ENCODE peak calls at places on chromosomes 13 and 19, in nine cellular contexts. One of them, this sample, is unnamed. For H3K4me1, the result is how much of the 10 kb centered on the place peaks cover.

GRCh38 chr13:64154514-64154913 is 2738.9 kb upstream of the PCDH20 start:
- DNase-seq in CD4-positive, CD25-positive, alpha-beta regulatory T cell: no peak
- DNase-seq in Caco-2: peak
- DNase-seq in psoas muscle: no peak
- DNase-seq in cardiac muscle cell: peak
- DNase-seq in thoracic aorta: no peak
- DNase-seq in neural progenitor cell: no peak
- DNase-seq in fibroblast of lung: peak
- DNase-seq in tibial nerve: no peak
- DNase-seq in this sample: no peak

GRCh38 chr19:51887522-51888498 is at the start of gene ZNF577:
- DNase-seq in cardiac muscle cell: peak
- DNase-seq in Caco-2: peak
- DNase-seq in neural progenitor cell: peak
- DNase-seq in psoas muscle: peak
- DNase-seq in CD4-positive, CD25-positive, alpha-beta regulatory T cell: peak
- DNase-seq in tibial nerve: peak
- DNase-seq in fibroblast of lung: peak
- DNase-seq in thoracic aorta: peak
- DNase-seq in this sample: no peak

GRCh38 chr13:98103531-98103930 is 39.4 kb upstream of the FARP1 start:
- DNase-seq in thoracic aorta: no peak
- DNase-seq in neural progenitor cell: no peak
- DNase-seq in tibial nerve: no peak
- DNase-seq in psoas muscle: no peak
- DNase-seq in fibroblast of lung: peak
- DNase-seq in Caco-2: no peak
- DNase-seq in cardiac muscle cell: no peak
- DNase-seq in CD4-positive, CD25-positive, alpha-beta regulatory T cell: no peak
- DNase-seq in this sample: no peak

GRCh38 chr13:21683034-21683733 is 12.3 kb downstream of the FGF9 start:
- DNase-seq in thoracic aorta: no peak
- DNase-seq in fibroblast of lung: peak
- DNase-seq in CD4-positive, CD25-positive, alpha-beta regulatory T cell: no peak
- DNase-seq in psoas muscle: peak
- DNase-seq in neural progenitor cell: no peak
- DNase-seq in cardiac muscle cell: no peak
- DNase-seq in Caco-2: no peak
- DNase-seq in tibial nerve: no peak
- DNase-seq in this sample: no peak

GRCh38 chr19:41699231-41699967 is 9.0 kb upstream of the CEACAM5 start:
- DNase-seq in cardiac muscle cell: no peak
- DNase-seq in fibroblast of lung: no peak
- DNase-seq in Caco-2: peak
- DNase-seq in tibial nerve: no peak
- DNase-seq in neural progenitor cell: no peak
- DNase-seq in thoracic aorta: no peak
- DNase-seq in psoas muscle: no peak
- DNase-seq in CD4-positive, CD25-positive, alpha-beta regulatory T cell: no peak
- DNase-seq in this sample: no peak

GRCh38 chr13:53240316-53240715 is 211.7 kb downstream of the OLFM4 start:
- DNase-seq in cardiac muscle cell: no peak
- DNase-seq in neural progenitor cell: no peak
- DNase-seq in fibroblast of lung: no peak
- DNase-seq in thoracic aorta: no peak
- DNase-seq in psoas muscle: no peak
- DNase-seq in tibial nerve: no peak
- DNase-seq in CD4-positive, CD25-positive, alpha-beta regulatory T cell: no peak
- DNase-seq in Caco-2: no peak
- DNase-seq in this sample: no peak

GRCh38 chr13:71879129-71879535 is 12.1 kb upstream of the DACH1 start:
- DNase-seq in fibroblast of lung: peak
- DNase-seq in neural progenitor cell: peak
- DNase-seq in cardiac muscle cell: peak
- DNase-seq in Caco-2: peak
- DNase-seq in psoas muscle: no peak
- DNase-seq in tibial nerve: no peak
- DNase-seq in thoracic aorta: no peak
- DNase-seq in CD4-positive, CD25-positive, alpha-beta regulatory T cell: no peak
- DNase-seq in this sample: no peak

GRCh38 chr19:35841961-35842595 is 10.2 kb downstream of the NPHS1 start:
- DNase-seq in thoracic aorta: no peak
- DNase-seq in psoas muscle: no peak
- DNase-seq in fibroblast of lung: no peak
- DNase-seq in cardiac muscle cell: no peak
- DNase-seq in tibial nerve: no peak
- DNase-seq in Caco-2: no peak
- DNase-seq in neural progenitor cell: no peak
- DNase-seq in CD4-positive, CD25-positive, alpha-beta regulatory T cell: no peak
- DNase-seq in this sample: no peak

GRCh38 chr13:75222031-75222430 is 259.9 kb downstream of the TBC1D4 start:
- DNase-seq in neural progenitor cell: no peak
- DNase-seq in CD4-positive, CD25-positive, alpha-beta regulatory T cell: no peak
- DNase-seq in Caco-2: no peak
- DNase-seq in thoracic aorta: no peak
- DNase-seq in cardiac muscle cell: peak
- DNase-seq in tibial nerve: no peak
- DNase-seq in psoas muscle: no peak
- DNase-seq in fibroblast of lung: peak
- DNase-seq in this sample: no peak

GRCh38 chr19:51788029-51788428 is 6.9 kb upstream of the FPR3 start:
- DNase-seq in neural progenitor cell: no peak
- DNase-seq in cardiac muscle cell: no peak
- DNase-seq in tibial nerve: no peak
- DNase-seq in CD4-positive, CD25-positive, alpha-beta regulatory T cell: no peak
- DNase-seq in psoas muscle: no peak
- DNase-seq in thoracic aorta: no peak
- DNase-seq in fibroblast of lung: no peak
- DNase-seq in Caco-2: no peak
- DNase-seq in this sample: no peak

GRCh38 chr13:57633950-57634828 is 2.6 kb downstream of the PCDH17 start:
- DNase-seq in CD4-positive, CD25-positive, alpha-beta regulatory T cell: no peak
- DNase-seq in Caco-2: no peak
- DNase-seq in tibial nerve: no peak
- DNase-seq in neural progenitor cell: peak
- DNase-seq in thoracic aorta: no peak
- DNase-seq in cardiac muscle cell: no peak
- DNase-seq in psoas muscle: no peak
- DNase-seq in fibroblast of lung: peak
- DNase-seq in this sample: no peak

GRCh38 chr13:102626928-102627327 is 30.1 kb downstream of the TPP2 start:
- DNase-seq in fibroblast of lung: no peak
- DNase-seq in CD4-positive, CD25-positive, alpha-beta regulatory T cell: no peak
- DNase-seq in neural progenitor cell: no peak
- DNase-seq in tibial nerve: no peak
- DNase-seq in Caco-2: no peak
- DNase-seq in thoracic aorta: no peak
- DNase-seq in psoas muscle: no peak
- DNase-seq in cardiac muscle cell: no peak
- DNase-seq in this sample: no peak

GRCh38 chr13:24683370-24683769 is 3.2 kb downstream of the ATP12A start:
- DNase-seq in tibial nerve: no peak
- DNase-seq in fibroblast of lung: no peak
- DNase-seq in psoas muscle: no peak
- DNase-seq in thoracic aorta: no peak
- DNase-seq in CD4-positive, CD25-positive, alpha-beta regulatory T cell: no peak
- DNase-seq in neural progenitor cell: no peak
- DNase-seq in cardiac muscle cell: no peak
- DNase-seq in Caco-2: no peak
- DNase-seq in this sample: no peak

GRCh38 chr13:23794267-23795161 is 94.7 kb downstream of the MIPEP start:
- DNase-seq in cardiac muscle cell: peak
- DNase-seq in Caco-2: no peak
- DNase-seq in fibroblast of lung: peak
- DNase-seq in neural progenitor cell: no peak
- DNase-seq in tibial nerve: no peak
- DNase-seq in thoracic aorta: no peak
- DNase-seq in psoas muscle: no peak
- DNase-seq in CD4-positive, CD25-positive, alpha-beta regulatory T cell: no peak
- DNase-seq in this sample: no peak

GRCh38 chr13:72151241-72151640 is 284.2 kb upstream of the DACH1 start:
- DNase-seq in neural progenitor cell: no peak
- DNase-seq in cardiac muscle cell: peak
- DNase-seq in fibroblast of lung: peak
- DNase-seq in tibial nerve: no peak
- DNase-seq in CD4-positive, CD25-positive, alpha-beta regulatory T cell: no peak
- DNase-seq in Caco-2: no peak
- DNase-seq in thoracic aorta: no peak
- DNase-seq in psoas muscle: no peak
- DNase-seq in this sample: no peak

DNA sequence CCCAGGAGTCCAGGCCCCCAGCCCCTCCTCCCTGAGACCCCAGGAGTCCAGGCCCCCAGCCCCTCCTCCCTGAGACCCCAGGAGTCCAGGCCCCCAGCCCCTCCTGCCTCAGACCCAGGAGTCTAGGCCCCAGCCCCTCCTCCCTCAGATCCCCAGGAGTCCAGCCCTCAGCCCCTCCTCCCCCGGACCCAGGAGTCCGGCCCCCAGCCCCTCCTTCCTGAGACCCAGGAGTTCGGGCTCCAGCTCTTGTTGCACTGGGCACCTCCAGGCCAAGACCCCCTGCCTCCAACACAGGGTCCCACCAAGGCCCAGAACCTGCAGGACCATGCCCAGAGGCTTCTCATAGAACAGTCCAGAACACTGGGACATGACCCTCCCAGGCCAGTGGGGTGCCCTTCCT is 3.8 kb downstream of the ERCC1 start:
- DNase-seq in thoracic aorta: no peak
- DNase-seq in fibroblast of lung: no peak
- DNase-seq in tibial nerve: no peak
- DNase-seq in CD4-positive, CD25-positive, alpha-beta regulatory T cell: no peak
- DNase-seq in psoas muscle: no peak
- DNase-seq in cardiac muscle cell: no peak
- DNase-seq in Caco-2: no peak
- DNase-seq in neural progenitor cell: no peak
- DNase-seq in this sample: no peak
- H3K4me1 ChIP-seq in thoracic aorta: under half
- H3K4me1 ChIP-seq in fibroblast of lung: under half
- H3K4me1 ChIP-seq in tibial nerve: under half
- H3K4me1 ChIP-seq in CD4-positive, CD25-positive, alpha-beta regulatory T cell: under half
- H3K4me1 ChIP-seq in psoas muscle: under half
- H3K4me1 ChIP-seq in cardiac muscle cell: under half
- H3K4me1 ChIP-seq in Caco-2: under half
- H3K4me1 ChIP-seq in neural progenitor cell: under half
- H3K4me1 ChIP-seq in this sample: under half

GRCh38 chr13:44451109-44451508 is 77.5 kb downstream of the SERP2 start:
- DNase-seq in thoracic aorta: no peak
- DNase-seq in psoas muscle: peak
- DNase-seq in Caco-2: no peak
- DNase-seq in neural progenitor cell: no peak
- DNase-seq in fibroblast of lung: no peak
- DNase-seq in CD4-positive, CD25-positive, alpha-beta regulatory T cell: no peak
- DNase-seq in cardiac muscle cell: no peak
- DNase-seq in tibial nerve: no peak
- DNase-seq in this sample: no peak
- H3K4me1 ChIP-seq in thoracic aorta: under half
- H3K4me1 ChIP-seq in psoas muscle: under half
- H3K4me1 ChIP-seq in Caco-2: under half
- H3K4me1 ChIP-seq in neural progenitor cell: under half
- H3K4me1 ChIP-seq in fibroblast of lung: under half
- H3K4me1 ChIP-seq in CD4-positive, CD25-positive, alpha-beta regulatory T cell: under half
- H3K4me1 ChIP-seq in cardiac muscle cell: under half
- H3K4me1 ChIP-seq in tibial nerve: under half
- H3K4me1 ChIP-seq in this sample: under half

DNA sequence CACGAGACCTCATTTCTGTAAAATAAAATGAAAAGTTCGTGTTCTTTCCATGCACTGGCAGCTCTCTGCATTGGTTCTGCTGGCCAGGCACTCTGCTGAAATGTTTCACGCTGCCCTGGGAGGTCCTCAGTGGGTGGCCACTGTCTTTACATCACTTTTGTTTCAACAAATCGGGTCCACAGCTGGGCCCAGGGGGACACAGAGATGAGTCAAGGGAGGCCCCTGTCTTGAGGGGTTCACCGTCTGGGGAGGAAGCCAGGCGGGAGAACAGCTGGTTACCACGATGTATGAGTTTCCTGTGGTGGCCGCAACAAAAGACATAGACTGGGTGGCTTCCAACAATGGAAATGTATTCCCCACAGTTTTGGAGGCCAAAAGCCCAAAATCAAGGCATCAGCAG is 5.2 kb upstream of the KLF2 start:
- DNase-seq in neural progenitor cell: no peak
- DNase-seq in CD4-positive, CD25-positive, alpha-beta regulatory T cell: no peak
- DNase-seq in thoracic aorta: no peak
- DNase-seq in psoas muscle: no peak
- DNase-seq in tibial nerve: no peak
- DNase-seq in Caco-2: no peak
- DNase-seq in cardiac muscle cell: peak
- DNase-seq in fibroblast of lung: peak
- DNase-seq in this sample: no peak
- H3K4me1 ChIP-seq in neural progenitor cell: under half
- H3K4me1 ChIP-seq in CD4-positive, CD25-positive, alpha-beta regulatory T cell: under half
- H3K4me1 ChIP-seq in thoracic aorta: under half
- H3K4me1 ChIP-seq in psoas muscle: under half
- H3K4me1 ChIP-seq in tibial nerve: under half
- H3K4me1 ChIP-seq in Caco-2: under half
- H3K4me1 ChIP-seq in cardiac muscle cell: under half
- H3K4me1 ChIP-seq in fibroblast of lung: under half
- H3K4me1 ChIP-seq in this sample: under half

GRCh38 chr19:49552749-49553148 is 24.9 kb downstream of the RCN3 start:
- DNase-seq in psoas muscle: no peak
- DNase-seq in tibial nerve: no peak
- DNase-seq in fibroblast of lung: no peak
- DNase-seq in neural progenitor cell: no peak
- DNase-seq in cardiac muscle cell: no peak
- DNase-seq in thoracic aorta: no peak
- DNase-seq in CD4-positive, CD25-positive, alpha-beta regulatory T cell: no peak
- DNase-seq in Caco-2: no peak
- DNase-seq in this sample: no peak

GRCh38 chr19:49549045-49549444 is 21.2 kb downstream of the RCN3 start:
- DNase-seq in fibroblast of lung: no peak
- DNase-seq in psoas muscle: no peak
- DNase-seq in Caco-2: no peak
- DNase-seq in tibial nerve: no peak
- DNase-seq in CD4-positive, CD25-positive, alpha-beta regulatory T cell: no peak
- DNase-seq in neural progenitor cell: no peak
- DNase-seq in thoracic aorta: no peak
- DNase-seq in cardiac muscle cell: no peak
- DNase-seq in this sample: no peak

GRCh38 chr19:49554701-49555181 is 25.6 kb downstream of the NOSIP start:
- DNase-seq in Caco-2: no peak
- DNase-seq in CD4-positive, CD25-positive, alpha-beta regulatory T cell: no peak
- DNase-seq in neural progenitor cell: no peak
- DNase-seq in fibroblast of lung: no peak
- DNase-seq in thoracic aorta: no peak
- DNase-seq in tibial nerve: no peak
- DNase-seq in cardiac muscle cell: peak
- DNase-seq in psoas muscle: peak
- DNase-seq in this sample: no peak

GRCh38 chr19:49553451-49554271 is 25.9 kb downstream of the RCN3 start:
- DNase-seq in neural progenitor cell: no peak
- DNase-seq in CD4-positive, CD25-positive, alpha-beta regulatory T cell: no peak
- DNase-seq in Caco-2: peak
- DNase-seq in tibial nerve: no peak
- DNase-seq in thoracic aorta: no peak
- DNase-seq in fibroblast of lung: peak
- DNase-seq in cardiac muscle cell: peak
- DNase-seq in psoas muscle: no peak
- DNase-seq in this sample: no peak

GRCh38 chr19:49551531-49551930 is 23.7 kb downstream of the RCN3 start:
- DNase-seq in tibial nerve: no peak
- DNase-seq in CD4-positive, CD25-positive, alpha-beta regulatory T cell: no peak
- DNase-seq in psoas muscle: no peak
- DNase-seq in cardiac muscle cell: no peak
- DNase-seq in Caco-2: no peak
- DNase-seq in fibroblast of lung: no peak
- DNase-seq in neural progenitor cell: no peak
- DNase-seq in thoracic aorta: no peak
- DNase-seq in this sample: no peak
- H3K4me1 ChIP-seq in tibial nerve: under half
- H3K4me1 ChIP-seq in CD4-positive, CD25-positive, alpha-beta regulatory T cell: half or more
- H3K4me1 ChIP-seq in psoas muscle: under half
- H3K4me1 ChIP-seq in cardiac muscle cell: under half
- H3K4me1 ChIP-seq in Caco-2: under half
- H3K4me1 ChIP-seq in fibroblast of lung: under half
- H3K4me1 ChIP-seq in neural progenitor cell: under half
- H3K4me1 ChIP-seq in thoracic aorta: under half
- H3K4me1 ChIP-seq in this sample: under half

This sample was measured in PC-9.